ENCODE peak calls at places on chromosomes 12 and 14, in five cellular contexts. One of them, this sample, is unnamed. For H3K27me3 and H3K4me1, the result is how much of the 10 kb centered on the place peaks cover.

GRCh38 chr12:89856431-89856830 is 147.8 kb upstream of the ATP2B1 start:
- DNase-seq in GM23248: peak
- DNase-seq in CD8-positive, alpha-beta T cell: no peak
- DNase-seq in psoas muscle: no peak
- DNase-seq in PC-9: no peak
- DNase-seq in this sample: no peak

GRCh38 chr12:57151741-57152407 is 4.5 kb upstream of the LRP1-AS start:
- DNase-seq in GM23248: peak
- DNase-seq in CD8-positive, alpha-beta T cell: no peak
- DNase-seq in psoas muscle: peak
- DNase-seq in PC-9: no peak
- DNase-seq in this sample: peak

GRCh38 chr14:75634848-75635247 is 25.8 kb downstream of the ERG28 start:
- DNase-seq in GM23248: no peak
- DNase-seq in CD8-positive, alpha-beta T cell: no peak
- DNase-seq in psoas muscle: no peak
- DNase-seq in PC-9: peak
- DNase-seq in this sample: no peak

GRCh38 chr14:100285913-100286400 is 20.3 kb downstream of the SLC25A29 start:
- DNase-seq in GM23248: no peak
- DNase-seq in CD8-positive, alpha-beta T cell: no peak
- DNase-seq in psoas muscle: no peak
- DNase-seq in PC-9: no peak
- DNase-seq in this sample: no peak

GRCh38 chr14:75821828-75822521 is 159.8 kb downstream of the TGFB3 start:
- DNase-seq in GM23248: peak
- DNase-seq in CD8-positive, alpha-beta T cell: no peak
- DNase-seq in psoas muscle: no peak
- DNase-seq in PC-9: peak
- DNase-seq in this sample: no peak

GRCh38 chr12:123142948-123143752 is 7.7 kb downstream of the PITPNM2 start:
- DNase-seq in GM23248: no peak
- DNase-seq in CD8-positive, alpha-beta T cell: no peak
- DNase-seq in psoas muscle: no peak
- DNase-seq in PC-9: peak
- DNase-seq in this sample: no peak

GRCh38 chr12:53798575-53798974 is 46.8 kb upstream of the CISTR start:
- DNase-seq in GM23248: peak
- DNase-seq in CD8-positive, alpha-beta T cell: no peak
- DNase-seq in psoas muscle: no peak
- DNase-seq in PC-9: peak
- DNase-seq in this sample: no peak

GRCh38 chr14:51568366-51568765 is 83.3 kb upstream of the FRMD6 start:
- DNase-seq in GM23248: no peak
- DNase-seq in CD8-positive, alpha-beta T cell: no peak
- DNase-seq in psoas muscle: no peak
- DNase-seq in PC-9: no peak
- DNase-seq in this sample: no peak

GRCh38 chr14:94102768-94103482 is 7.6 kb upstream of the IFI27 start:
- DNase-seq in GM23248: no peak
- DNase-seq in CD8-positive, alpha-beta T cell: no peak
- DNase-seq in psoas muscle: no peak
- DNase-seq in PC-9: no peak
- DNase-seq in this sample: no peak

GRCh38 chr12:68109001-68109400 is 50.5 kb downstream of the IFNG start:
- DNase-seq in GM23248: no peak
- DNase-seq in CD8-positive, alpha-beta T cell: no peak
- DNase-seq in psoas muscle: no peak
- DNase-seq in PC-9: no peak
- DNase-seq in this sample: no peak

GRCh38 chr12:106247731-106248176 is at the start of gene CKAP4:
- DNase-seq in GM23248: peak
- DNase-seq in CD8-positive, alpha-beta T cell: peak
- DNase-seq in psoas muscle: peak
- DNase-seq in PC-9: peak
- DNase-seq in this sample: peak

GRCh38 chr12:57127101-57127709 is 1.1 kb upstream of the LRP1 start:
- DNase-seq in GM23248: peak
- DNase-seq in CD8-positive, alpha-beta T cell: peak
- DNase-seq in psoas muscle: peak
- DNase-seq in PC-9: peak
- DNase-seq in this sample: peak

GRCh38 chr14:72515779-72516770 is 377.8 kb downstream of the DPF3 start:
- DNase-seq in GM23248: peak
- DNase-seq in CD8-positive, alpha-beta T cell: no peak
- DNase-seq in psoas muscle: no peak
- DNase-seq in PC-9: no peak
- DNase-seq in this sample: no peak

GRCh38 chr12:104352106-104352713 is 48.7 kb downstream of the EID3 start:
- DNase-seq in GM23248: peak
- DNase-seq in CD8-positive, alpha-beta T cell: no peak
- DNase-seq in psoas muscle: no peak
- DNase-seq in PC-9: no peak
- DNase-seq in this sample: no peak

DNA sequence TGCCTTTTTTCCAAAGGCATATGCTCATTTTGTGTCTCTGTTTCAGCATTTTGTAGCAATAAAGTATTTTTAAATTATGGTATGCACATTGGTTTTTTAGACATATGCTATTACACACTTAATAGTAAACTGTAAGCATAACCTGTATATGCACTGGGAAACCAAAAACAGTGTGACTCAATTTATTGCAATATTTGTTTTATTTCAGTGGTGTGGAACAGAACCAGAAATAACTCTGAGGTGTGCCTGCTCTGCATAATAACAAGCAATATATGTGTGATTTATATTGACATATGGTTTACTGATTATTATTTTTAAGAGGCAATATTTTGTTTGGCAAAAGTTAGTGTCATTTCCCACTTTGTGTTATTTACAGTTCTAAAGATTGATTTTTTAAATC is 126.6 kb upstream of the CPNE8 start:
- DNase-seq in GM23248: no peak
- DNase-seq in CD8-positive, alpha-beta T cell: no peak
- DNase-seq in psoas muscle: no peak
- DNase-seq in PC-9: no peak
- DNase-seq in this sample: no peak
- H3K27me3 ChIP-seq in GM23248: under half
- H3K27me3 ChIP-seq in CD8-positive, alpha-beta T cell: under half
- H3K27me3 ChIP-seq in psoas muscle: under half
- H3K27me3 ChIP-seq in PC-9: under half
- H3K27me3 ChIP-seq in this sample: under half

GRCh38 chr12:108127654-108128053 is 1.4 kb upstream of the WSCD2 start:
- DNase-seq in GM23248: no peak
- DNase-seq in CD8-positive, alpha-beta T cell: no peak
- DNase-seq in psoas muscle: no peak
- DNase-seq in PC-9: no peak
- DNase-seq in this sample: no peak
- H3K4me1 ChIP-seq in GM23248: under half
- H3K4me1 ChIP-seq in CD8-positive, alpha-beta T cell: under half
- H3K4me1 ChIP-seq in psoas muscle: under half
- H3K4me1 ChIP-seq in PC-9: under half
- H3K4me1 ChIP-seq in this sample: under half

DNA sequence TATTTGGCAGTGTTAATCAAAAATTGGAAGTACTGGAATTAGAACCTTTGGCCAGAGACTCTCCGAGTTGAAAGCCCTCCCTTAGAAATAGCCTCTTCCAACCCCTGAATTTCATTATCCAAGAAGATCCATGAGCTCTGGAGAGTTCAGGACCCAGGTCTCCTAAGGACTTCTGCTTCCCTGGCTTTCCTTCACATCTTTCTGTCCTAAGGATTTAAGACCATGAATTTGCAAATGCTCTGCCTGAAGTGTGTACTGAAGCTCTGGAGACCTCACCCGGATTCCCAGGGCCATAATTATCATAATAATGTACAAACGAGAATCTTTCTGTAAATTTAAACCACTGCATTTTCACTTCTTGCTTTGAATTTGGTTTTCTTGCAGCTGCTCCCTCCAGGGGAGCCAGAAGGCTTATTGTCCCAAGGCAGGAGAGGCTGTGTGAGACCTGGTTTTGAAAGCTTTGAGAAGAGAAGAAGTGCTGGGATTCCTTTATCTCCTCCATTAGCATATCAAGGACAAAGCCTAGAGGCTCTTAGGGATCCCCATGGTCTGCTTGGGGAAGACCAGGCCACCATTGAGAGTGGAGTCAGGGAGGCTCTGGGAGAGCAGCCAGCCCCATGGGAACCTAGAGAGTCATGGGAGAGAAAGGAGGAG is 41.1 kb downstream of the GLRX5 start:
- DNase-seq in GM23248: no peak
- DNase-seq in CD8-positive, alpha-beta T cell: no peak
- DNase-seq in psoas muscle: no peak
- DNase-seq in PC-9: no peak
- DNase-seq in this sample: no peak
- H3K27me3 ChIP-seq in GM23248: under half
- H3K27me3 ChIP-seq in CD8-positive, alpha-beta T cell: under half
- H3K27me3 ChIP-seq in psoas muscle: under half
- H3K27me3 ChIP-seq in PC-9: half or more
- H3K27me3 ChIP-seq in this sample: under half

DNA sequence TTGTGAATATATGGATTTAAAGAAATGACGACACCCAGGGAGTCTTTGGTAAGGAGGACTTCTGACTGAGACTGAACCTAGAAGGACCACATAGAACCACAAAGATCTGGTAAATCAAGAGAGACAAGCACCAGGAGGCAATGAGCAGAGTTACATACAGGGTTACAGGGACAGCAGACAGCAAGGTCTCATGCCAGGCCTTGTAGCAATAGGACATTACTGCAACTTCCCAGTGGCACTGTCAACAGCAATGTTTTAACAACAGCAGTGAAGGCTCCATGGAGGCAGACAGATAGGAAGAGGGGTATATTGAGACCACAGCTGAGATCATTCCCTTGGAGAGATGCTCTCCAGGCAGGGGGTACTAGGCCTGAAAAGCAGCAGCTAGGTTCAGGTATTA is 18.5 kb downstream of the CPNE8 start:
- DNase-seq in GM23248: no peak
- DNase-seq in CD8-positive, alpha-beta T cell: no peak
- DNase-seq in psoas muscle: no peak
- DNase-seq in PC-9: no peak
- DNase-seq in this sample: no peak
- H3K4me1 ChIP-seq in GM23248: under half
- H3K4me1 ChIP-seq in CD8-positive, alpha-beta T cell: under half
- H3K4me1 ChIP-seq in psoas muscle: under half
- H3K4me1 ChIP-seq in PC-9: under half
- H3K4me1 ChIP-seq in this sample: under half

GRCh38 chr12:114679942-114680341 is 4.0 kb downstream of the TBX3 start:
- DNase-seq in GM23248: peak
- DNase-seq in CD8-positive, alpha-beta T cell: no peak
- DNase-seq in psoas muscle: no peak
- DNase-seq in PC-9: no peak
- DNase-seq in this sample: no peak
- H3K27me3 ChIP-seq in GM23248: under half
- H3K27me3 ChIP-seq in CD8-positive, alpha-beta T cell: under half
- H3K27me3 ChIP-seq in psoas muscle: under half
- H3K27me3 ChIP-seq in PC-9: half or more
- H3K27me3 ChIP-seq in this sample: under half

GRCh38 chr12:2214411-2214810 is 161.6 kb downstream of the CACNA1C start:
- DNase-seq in GM23248: no peak
- DNase-seq in CD8-positive, alpha-beta T cell: no peak
- DNase-seq in psoas muscle: no peak
- DNase-seq in PC-9: no peak
- DNase-seq in this sample: peak
- H3K4me1 ChIP-seq in GM23248: under half
- H3K4me1 ChIP-seq in CD8-positive, alpha-beta T cell: under half
- H3K4me1 ChIP-seq in psoas muscle: under half
- H3K4me1 ChIP-seq in PC-9: under half
- H3K4me1 ChIP-seq in this sample: under half